ENCODE peak calls at places on chromosomes 6 and 20, in ten cellular contexts. G is neural crest cell, S is right lobe of liver, H is hypothalamus, V is fibroblast of lung, T is NAMALWA, W is Calu3, A is left cardiac atrium, Q is AG08396, X is memory B cell. P is an unnamed sample.

GRCh38 chr6:33633462-33634158 is 12.5 kb downstream of the ITPR3 start:
- DNase-seq in W (peak), X (peak), V (peak), Q (peak), G (no peak), A (peak), T (peak), H (peak), S (peak), P (peak)

GRCh38 chr6:145836767-145837166 is 22.2 kb upstream of the FBXO30 start:
- DNase-seq in S (no peak), A (no peak), Q (no peak), T (no peak), X (no peak), V (peak), G (no peak), H (no peak), W (no peak), P (no peak)

GRCh38 chr20:9270831-9271230 is 201.9 kb downstream of the PLCB4 start:
- DNase-seq in T (no peak), X (no peak), H (no peak), W (no peak), Q (peak), A (no peak), G (no peak), V (peak), S (no peak), P (no peak)

GRCh38 chr6:93550551-93551276 is 131.4 kb upstream of the EPHA7 start:
- DNase-seq in X (no peak), G (no peak), H (no peak), W (no peak), V (peak), S (no peak), Q (no peak), T (no peak), A (no peak), P (no peak)

GRCh38 chr20:10478205-10478604 is 43.1 kb downstream of the SLX4IP start:
- DNase-seq in X (no peak), W (no peak), S (no peak), H (no peak), G (no peak), A (no peak), V (no peak), T (no peak), Q (no peak), P (no peak)

GRCh38 chr6:74925683-74926082 is 280.2 kb downstream of the COL12A1 start:
- DNase-seq in Q (no peak), G (no peak), A (no peak), S (no peak), T (peak), V (no peak), W (no peak), X (no peak), H (no peak), P (no peak)

GRCh38 chr6:30491963-30492616 is 2.8 kb downstream of the HLA-E start:
- DNase-seq in X (no peak), S (no peak), G (no peak), V (no peak), T (no peak), A (no peak), Q (no peak), H (no peak), W (no peak), P (no peak)

GRCh38 chr6:87670707-87671106 is 31.3 kb downstream of the AKIRIN2 start:
- DNase-seq in H (no peak), X (no peak), G (no peak), S (no peak), A (no peak), W (no peak), Q (no peak), T (no peak), V (no peak), P (no peak)

GRCh38 chr6:89007209-89008001 is 44.0 kb upstream of the RNGTT start:
- DNase-seq in X (no peak), Q (no peak), S (no peak), H (no peak), T (no peak), V (no peak), W (peak), A (no peak), G (no peak), P (no peak)

GRCh38 chr6:2468601-2468955 is 223.2 kb upstream of the GMDS start:
- DNase-seq in H (no peak), T (no peak), A (no peak), W (no peak), X (no peak), S (no peak), Q (no peak), G (no peak), V (peak), P (no peak)

GRCh38 chr20:46119028-46119546 is 973 bp downstream of the CD40 start:
- DNase-seq in G (no peak), V (no peak), Q (no peak), A (no peak), T (peak), X (no peak), W (no peak), H (no peak), S (no peak), P (no peak)

GRCh38 chr20:35318502-35319157 is 26.4 kb upstream of the FAM83C start:
- DNase-seq in S (no peak), G (no peak), H (no peak), Q (no peak), T (no peak), W (peak), V (peak), A (no peak), X (no peak), P (no peak)

GRCh38 chr20:35616465-35617396 is 1.1 kb downstream of the SPAG4 start:
- DNase-seq in G (peak), W (peak), V (peak), Q (peak), A (peak), X (peak), S (peak), H (peak), T (peak), P (peak)

GRCh38 chr6:122871079-122871478 is 82.0 kb downstream of the SMPDL3A start:
- DNase-seq in W (no peak), V (peak), T (no peak), S (no peak), G (no peak), Q (no peak), X (no peak), A (no peak), H (no peak), P (no peak)

GRCh38 chr6:227074-227782 is 65.1 kb upstream of the DUSP22 start:
- DNase-seq in Q (no peak), H (no peak), X (peak), S (no peak), G (no peak), V (no peak), T (no peak), A (no peak), W (no peak), P (peak)

GRCh38 chr6:43907312-43907711 is 137.3 kb downstream of the VEGFA start:
- DNase-seq in V (no peak), T (no peak), X (no peak), G (no peak), A (no peak), H (no peak), Q (no peak), W (no peak), S (no peak), P (no peak)

GRCh38 chr20:3908667-3909066 is 19.5 kb downstream of the PANK2 start:
- DNase-seq in A (no peak), T (no peak), G (no peak), V (no peak), W (no peak), H (peak), Q (no peak), X (no peak), S (no peak), P (no peak)

GRCh38 chr6:124983383-124983782 is 21.1 kb downstream of the RNF217 start:
- DNase-seq in Q (no peak), S (no peak), H (no peak), V (no peak), T (no peak), W (no peak), G (no peak), A (no peak), X (no peak), P (no peak)

GRCh38 chr6:154624038-154624599 is 109.1 kb upstream of the SCAF8 start:
- DNase-seq in S (no peak), V (no peak), G (no peak), Q (no peak), T (no peak), A (no peak), X (no peak), W (no peak), H (no peak), P (no peak)

GRCh38 chr6:14880717-14881116 is 365.2 kb upstream of the JARID2 start:
- DNase-seq in S (no peak), G (no peak), Q (no peak), A (no peak), T (no peak), V (no peak), H (no peak), X (no peak), W (no peak), P (no peak)

GRCh38 chr20:52552181-52552872 is 360.7 kb upstream of the ZFP64 start:
- DNase-seq in T (no peak), A (no peak), W (no peak), G (no peak), V (peak), H (no peak), X (no peak), S (no peak), Q (peak), P (no peak)

GRCh38 chr20:40564997-40565680 is 123.9 kb downstream of the MAFB start:
- DNase-seq in A (no peak), G (no peak), H (no peak), Q (peak), W (peak), S (no peak), X (no peak), V (peak), T (no peak), P (no peak)

GRCh38 chr6:71727632-71728294 is 158.6 kb upstream of the RIMS1 start:
- DNase-seq in A (no peak), Q (no peak), T (peak), W (no peak), X (no peak), H (no peak), G (no peak), S (no peak), V (no peak), P (no peak)

GRCh38 chr20:50296450-50297375 is 106.1 kb downstream of the CEBPB start:
- DNase-seq in S (peak), H (no peak), V (no peak), T (no peak), Q (no peak), A (peak), W (no peak), X (no peak), G (no peak), P (no peak)

GRCh38 chr6:167116109-167116837 is 6.6 kb upstream of the CCR6 start:
- DNase-seq in Q (no peak), H (no peak), V (no peak), A (no peak), X (no peak), T (no peak), G (no peak), W (no peak), S (no peak), P (no peak)

GRCh38 chr20:38645980-38646858 is 44.6 kb downstream of the ARHGAP40 start:
- DNase-seq in A (peak), W (peak), S (peak), V (peak), G (peak), H (peak), T (peak), X (peak), Q (peak), P (peak)

GRCh38 chr6:28383235-28384142 is 16.1 kb downstream of the ZSCAN12 start:
- DNase-seq in T (peak), S (peak), G (peak), V (peak), A (peak), W (peak), Q (peak), X (peak), H (peak), P (peak)

GRCh38 chr6:31363809-31364208 is 6.8 kb upstream of the HLA-B start:
- DNase-seq in V (no peak), X (no peak), W (no peak), A (no peak), Q (no peak), H (no peak), G (no peak), T (no peak), S (no peak), P (no peak)

GRCh38 chr20:4131911-4132310 is 116.6 kb upstream of the RNF24 start:
- DNase-seq in A (no peak), H (no peak), X (no peak), V (no peak), S (no peak), Q (no peak), W (no peak), G (no peak), T (no peak), P (no peak)

GRCh38 chr6:125357515-125358256 is 55.9 kb upstream of the HDDC2 start:
- DNase-seq in V (peak), G (peak), H (peak), S (no peak), T (peak), A (no peak), Q (no peak), X (no peak), W (no peak), P (peak)

GRCh38 chr6:31829633-31830492 is 2.3 kb downstream of the HSPA1B start:
- DNase-seq in A (no peak), T (peak), X (peak), H (no peak), W (no peak), S (peak), V (no peak), G (no peak), Q (no peak), P (no peak)

GRCh38 chr6:133184798-133185380 is 56.3 kb upstream of the EYA4 start:
- DNase-seq in A (no peak), H (no peak), W (no peak), X (no peak), V (peak), Q (no peak), S (no peak), G (no peak), T (peak), P (no peak)

GRCh38 chr6:41370488-41371111 is 35.2 kb downstream of the NCR2 start:
- DNase-seq in V (no peak), W (no peak), Q (no peak), A (no peak), X (no peak), G (no peak), S (no peak), T (peak), H (no peak), P (no peak)

GRCh38 chr6:125041740-125042459 is 79.7 kb downstream of the RNF217 start:
- DNase-seq in G (no peak), Q (peak), X (no peak), W (no peak), V (peak), H (no peak), T (no peak), S (no peak), A (no peak), P (no peak)

GRCh38 chr20:12269579-12269978 is 351.9 kb downstream of the BTBD3 start:
- DNase-seq in T (no peak), S (no peak), G (no peak), X (no peak), V (no peak), A (no peak), H (no peak), W (no peak), Q (no peak), P (no peak)

GRCh38 chr20:33697129-33697528 is 10.9 kb upstream of the E2F1 start:
- DNase-seq in S (no peak), Q (peak), G (no peak), V (peak), X (no peak), W (no peak), H (no peak), A (no peak), T (no peak), P (peak)

GRCh38 chr6:42431356-42431755 is 20.4 kb downstream of the TRERF1 start:
- DNase-seq in V (no peak), Q (no peak), G (no peak), H (no peak), A (no peak), W (no peak), X (no peak), T (no peak), S (no peak), P (no peak)

P was measured in occipital lobe.